ENCODE peak calls at places on chromosome 5, in six cellular contexts. One of them, this sample, is unnamed.

GRCh38 chr5:163079618-163080017 is 357.8 kb upstream of the CCNG1 start:
- DNase-seq in islet precursor cell: no peak
- DNase-seq in PC-3: peak
- DNase-seq in activated CD4-positive, alpha-beta T cell treated with anti-CD3 and anti-CD28 coated beads for 24 hours: no peak
- DNase-seq in RWPE2: no peak
- DNase-seq in activated CD8-positive, alpha-beta memory T cell treated with anti-CD3 and anti-CD28 coated beads for 1 hour: no peak
- DNase-seq in this sample: no peak

GRCh38 chr5:24407486-24407885 is 237.3 kb downstream of the CDH10 start:
- DNase-seq in islet precursor cell: no peak
- DNase-seq in activated CD4-positive, alpha-beta T cell treated with anti-CD3 and anti-CD28 coated beads for 24 hours: no peak
- DNase-seq in PC-3: no peak
- DNase-seq in RWPE2: no peak
- DNase-seq in activated CD8-positive, alpha-beta memory T cell treated with anti-CD3 and anti-CD28 coated beads for 1 hour: no peak
- DNase-seq in this sample: no peak

GRCh38 chr5:8843766-8844165 is 702.1 kb downstream of the SEMA5A start:
- DNase-seq in activated CD4-positive, alpha-beta T cell treated with anti-CD3 and anti-CD28 coated beads for 24 hours: no peak
- DNase-seq in islet precursor cell: peak
- DNase-seq in PC-3: no peak
- DNase-seq in activated CD8-positive, alpha-beta memory T cell treated with anti-CD3 and anti-CD28 coated beads for 1 hour: no peak
- DNase-seq in RWPE2: no peak
- DNase-seq in this sample: no peak

GRCh38 chr5:145936401-145937131 is at the start of gene SH3RF2:
- DNase-seq in activated CD8-positive, alpha-beta memory T cell treated with anti-CD3 and anti-CD28 coated beads for 1 hour: no peak
- DNase-seq in PC-3: peak
- DNase-seq in RWPE2: peak
- DNase-seq in islet precursor cell: peak
- DNase-seq in activated CD4-positive, alpha-beta T cell treated with anti-CD3 and anti-CD28 coated beads for 24 hours: no peak
- DNase-seq in this sample: peak

GRCh38 chr5:36944607-36945225 is 68.1 kb downstream of the NIPBL start:
- DNase-seq in PC-3: peak
- DNase-seq in islet precursor cell: no peak
- DNase-seq in activated CD4-positive, alpha-beta T cell treated with anti-CD3 and anti-CD28 coated beads for 24 hours: no peak
- DNase-seq in activated CD8-positive, alpha-beta memory T cell treated with anti-CD3 and anti-CD28 coated beads for 1 hour: no peak
- DNase-seq in RWPE2: no peak
- DNase-seq in this sample: no peak

GRCh38 chr5:142290574-142291299 is 34.1 kb downstream of the SPRY4 start:
- DNase-seq in RWPE2: no peak
- DNase-seq in islet precursor cell: peak
- DNase-seq in activated CD8-positive, alpha-beta memory T cell treated with anti-CD3 and anti-CD28 coated beads for 1 hour: no peak
- DNase-seq in activated CD4-positive, alpha-beta T cell treated with anti-CD3 and anti-CD28 coated beads for 24 hours: no peak
- DNase-seq in PC-3: peak
- DNase-seq in this sample: no peak

GRCh38 chr5:143968071-143968878 is 156.3 kb downstream of the HMHB1 start:
- DNase-seq in activated CD4-positive, alpha-beta T cell treated with anti-CD3 and anti-CD28 coated beads for 24 hours: no peak
- DNase-seq in activated CD8-positive, alpha-beta memory T cell treated with anti-CD3 and anti-CD28 coated beads for 1 hour: no peak
- DNase-seq in islet precursor cell: no peak
- DNase-seq in PC-3: peak
- DNase-seq in RWPE2: no peak
- DNase-seq in this sample: no peak

GRCh38 chr5:132498152-132498551 is 7.6 kb upstream of the IRF1 start:
- DNase-seq in islet precursor cell: peak
- DNase-seq in activated CD8-positive, alpha-beta memory T cell treated with anti-CD3 and anti-CD28 coated beads for 1 hour: no peak
- DNase-seq in activated CD4-positive, alpha-beta T cell treated with anti-CD3 and anti-CD28 coated beads for 24 hours: no peak
- DNase-seq in PC-3: peak
- DNase-seq in RWPE2: peak
- DNase-seq in this sample: peak

GRCh38 chr5:68953885-68954617 is 139.8 kb upstream of the SLC30A5 start:
- DNase-seq in activated CD8-positive, alpha-beta memory T cell treated with anti-CD3 and anti-CD28 coated beads for 1 hour: no peak
- DNase-seq in PC-3: no peak
- DNase-seq in islet precursor cell: no peak
- DNase-seq in activated CD4-positive, alpha-beta T cell treated with anti-CD3 and anti-CD28 coated beads for 24 hours: no peak
- DNase-seq in RWPE2: no peak
- DNase-seq in this sample: no peak

GRCh38 chr5:160418561-160419457 is at the start of gene SLU7:
- DNase-seq in activated CD4-positive, alpha-beta T cell treated with anti-CD3 and anti-CD28 coated beads for 24 hours: peak
- DNase-seq in islet precursor cell: peak
- DNase-seq in PC-3: peak
- DNase-seq in RWPE2: peak
- DNase-seq in activated CD8-positive, alpha-beta memory T cell treated with anti-CD3 and anti-CD28 coated beads for 1 hour: peak
- DNase-seq in this sample: peak

GRCh38 chr5:160159991-160160826 is 41.0 kb upstream of the PWWP2A start:
- DNase-seq in PC-3: no peak
- DNase-seq in activated CD8-positive, alpha-beta memory T cell treated with anti-CD3 and anti-CD28 coated beads for 1 hour: no peak
- DNase-seq in islet precursor cell: peak
- DNase-seq in RWPE2: no peak
- DNase-seq in activated CD4-positive, alpha-beta T cell treated with anti-CD3 and anti-CD28 coated beads for 24 hours: no peak
- DNase-seq in this sample: no peak

GRCh38 chr5:52738095-52738506 is 49.6 kb upstream of the ITGA1 start:
- DNase-seq in activated CD8-positive, alpha-beta memory T cell treated with anti-CD3 and anti-CD28 coated beads for 1 hour: no peak
- DNase-seq in RWPE2: no peak
- DNase-seq in activated CD4-positive, alpha-beta T cell treated with anti-CD3 and anti-CD28 coated beads for 24 hours: no peak
- DNase-seq in PC-3: no peak
- DNase-seq in islet precursor cell: no peak
- DNase-seq in this sample: no peak

GRCh38 chr5:178314961-178315820 is 82.6 kb upstream of the PHYKPL start:
- DNase-seq in PC-3: no peak
- DNase-seq in RWPE2: peak
- DNase-seq in activated CD8-positive, alpha-beta memory T cell treated with anti-CD3 and anti-CD28 coated beads for 1 hour: no peak
- DNase-seq in islet precursor cell: no peak
- DNase-seq in activated CD4-positive, alpha-beta T cell treated with anti-CD3 and anti-CD28 coated beads for 24 hours: no peak
- DNase-seq in this sample: no peak

GRCh38 chr5:150604010-150604409 is 36.5 kb upstream of the SYNPO start:
- DNase-seq in islet precursor cell: no peak
- DNase-seq in activated CD4-positive, alpha-beta T cell treated with anti-CD3 and anti-CD28 coated beads for 24 hours: no peak
- DNase-seq in PC-3: no peak
- DNase-seq in activated CD8-positive, alpha-beta memory T cell treated with anti-CD3 and anti-CD28 coated beads for 1 hour: no peak
- DNase-seq in RWPE2: no peak
- DNase-seq in this sample: no peak

GRCh38 chr5:96483878-96484277 is 50.8 kb upstream of the PCSK1 start:
- DNase-seq in RWPE2: no peak
- DNase-seq in activated CD8-positive, alpha-beta memory T cell treated with anti-CD3 and anti-CD28 coated beads for 1 hour: no peak
- DNase-seq in islet precursor cell: peak
- DNase-seq in activated CD4-positive, alpha-beta T cell treated with anti-CD3 and anti-CD28 coated beads for 24 hours: no peak
- DNase-seq in PC-3: peak
- DNase-seq in this sample: no peak

GRCh38 chr5:43780586-43780985 is 177.6 kb downstream of the NNT start:
- DNase-seq in PC-3: no peak
- DNase-seq in activated CD8-positive, alpha-beta memory T cell treated with anti-CD3 and anti-CD28 coated beads for 1 hour: no peak
- DNase-seq in activated CD4-positive, alpha-beta T cell treated with anti-CD3 and anti-CD28 coated beads for 24 hours: no peak
- DNase-seq in RWPE2: no peak
- DNase-seq in islet precursor cell: no peak
- DNase-seq in this sample: no peak

GRCh38 chr5:169450464-169450863 is 133.1 kb upstream of the SPDL1 start:
- DNase-seq in RWPE2: no peak
- DNase-seq in PC-3: no peak
- DNase-seq in activated CD8-positive, alpha-beta memory T cell treated with anti-CD3 and anti-CD28 coated beads for 1 hour: no peak
- DNase-seq in activated CD4-positive, alpha-beta T cell treated with anti-CD3 and anti-CD28 coated beads for 24 hours: no peak
- DNase-seq in islet precursor cell: no peak
- DNase-seq in this sample: no peak

GRCh38 chr5:80711938-80712337 is 57.2 kb upstream of the DHFR start:
- DNase-seq in activated CD4-positive, alpha-beta T cell treated with anti-CD3 and anti-CD28 coated beads for 24 hours: no peak
- DNase-seq in islet precursor cell: peak
- DNase-seq in activated CD8-positive, alpha-beta memory T cell treated with anti-CD3 and anti-CD28 coated beads for 1 hour: no peak
- DNase-seq in RWPE2: no peak
- DNase-seq in PC-3: peak
- DNase-seq in this sample: no peak

GRCh38 chr5:96789794-96790193 is 18.0 kb downstream of the ERAP1 start:
- DNase-seq in RWPE2: no peak
- DNase-seq in activated CD8-positive, alpha-beta memory T cell treated with anti-CD3 and anti-CD28 coated beads for 1 hour: no peak
- DNase-seq in islet precursor cell: no peak
- DNase-seq in activated CD4-positive, alpha-beta T cell treated with anti-CD3 and anti-CD28 coated beads for 24 hours: no peak
- DNase-seq in PC-3: no peak
- DNase-seq in this sample: no peak

GRCh38 chr5:8949908-8950307 is 596.0 kb downstream of the SEMA5A start:
- DNase-seq in RWPE2: no peak
- DNase-seq in activated CD8-positive, alpha-beta memory T cell treated with anti-CD3 and anti-CD28 coated beads for 1 hour: no peak
- DNase-seq in islet precursor cell: no peak
- DNase-seq in PC-3: no peak
- DNase-seq in activated CD4-positive, alpha-beta T cell treated with anti-CD3 and anti-CD28 coated beads for 24 hours: no peak
- DNase-seq in this sample: no peak

GRCh38 chr5:146441896-146442295 is 5.2 kb upstream of the TCERG1 start:
- DNase-seq in activated CD8-positive, alpha-beta memory T cell treated with anti-CD3 and anti-CD28 coated beads for 1 hour: no peak
- DNase-seq in activated CD4-positive, alpha-beta T cell treated with anti-CD3 and anti-CD28 coated beads for 24 hours: no peak
- DNase-seq in islet precursor cell: no peak
- DNase-seq in PC-3: peak
- DNase-seq in RWPE2: no peak
- DNase-seq in this sample: no peak

GRCh38 chr5:66958984-66959641 is 237.5 kb downstream of the CD180 start:
- DNase-seq in activated CD8-positive, alpha-beta memory T cell treated with anti-CD3 and anti-CD28 coated beads for 1 hour: no peak
- DNase-seq in PC-3: peak
- DNase-seq in RWPE2: no peak
- DNase-seq in activated CD4-positive, alpha-beta T cell treated with anti-CD3 and anti-CD28 coated beads for 24 hours: no peak
- DNase-seq in islet precursor cell: peak
- DNase-seq in this sample: no peak

GRCh38 chr5:100595152-100595811 is 60.1 kb downstream of the FAM174A start:
- DNase-seq in islet precursor cell: peak
- DNase-seq in activated CD8-positive, alpha-beta memory T cell treated with anti-CD3 and anti-CD28 coated beads for 1 hour: no peak
- DNase-seq in RWPE2: no peak
- DNase-seq in activated CD4-positive, alpha-beta T cell treated with anti-CD3 and anti-CD28 coated beads for 24 hours: no peak
- DNase-seq in PC-3: peak
- DNase-seq in this sample: no peak

GRCh38 chr5:169149317-169149716 is 151.6 kb downstream of the SLIT3 start:
- DNase-seq in PC-3: peak
- DNase-seq in activated CD4-positive, alpha-beta T cell treated with anti-CD3 and anti-CD28 coated beads for 24 hours: no peak
- DNase-seq in activated CD8-positive, alpha-beta memory T cell treated with anti-CD3 and anti-CD28 coated beads for 1 hour: no peak
- DNase-seq in islet precursor cell: no peak
- DNase-seq in RWPE2: no peak
- DNase-seq in this sample: no peak

GRCh38 chr5:64949331-64949730 is 180.6 kb downstream of the CWC27 start:
- DNase-seq in RWPE2: no peak
- DNase-seq in activated CD4-positive, alpha-beta T cell treated with anti-CD3 and anti-CD28 coated beads for 24 hours: no peak
- DNase-seq in activated CD8-positive, alpha-beta memory T cell treated with anti-CD3 and anti-CD28 coated beads for 1 hour: no peak
- DNase-seq in PC-3: no peak
- DNase-seq in islet precursor cell: no peak
- DNase-seq in this sample: no peak

GRCh38 chr5:152529456-152529855 is 124.4 kb upstream of the NMUR2 start:
- DNase-seq in PC-3: no peak
- DNase-seq in activated CD4-positive, alpha-beta T cell treated with anti-CD3 and anti-CD28 coated beads for 24 hours: no peak
- DNase-seq in RWPE2: no peak
- DNase-seq in islet precursor cell: peak
- DNase-seq in activated CD8-positive, alpha-beta memory T cell treated with anti-CD3 and anti-CD28 coated beads for 1 hour: no peak
- DNase-seq in this sample: no peak

GRCh38 chr5:189486-189885 is 1.8 kb upstream of the LRRC14B start:
- DNase-seq in PC-3: no peak
- DNase-seq in activated CD4-positive, alpha-beta T cell treated with anti-CD3 and anti-CD28 coated beads for 24 hours: no peak
- DNase-seq in activated CD8-positive, alpha-beta memory T cell treated with anti-CD3 and anti-CD28 coated beads for 1 hour: no peak
- DNase-seq in RWPE2: peak
- DNase-seq in islet precursor cell: no peak
- DNase-seq in this sample: no peak

GRCh38 chr5:163789870-163790269 is 284.5 kb downstream of the MAT2B start:
- DNase-seq in activated CD4-positive, alpha-beta T cell treated with anti-CD3 and anti-CD28 coated beads for 24 hours: no peak
- DNase-seq in RWPE2: no peak
- DNase-seq in PC-3: peak
- DNase-seq in islet precursor cell: no peak
- DNase-seq in activated CD8-positive, alpha-beta memory T cell treated with anti-CD3 and anti-CD28 coated beads for 1 hour: no peak
- DNase-seq in this sample: no peak

GRCh38 chr5:58898006-58898405 is 315.1 kb downstream of the RAB3C start:
- DNase-seq in islet precursor cell: peak
- DNase-seq in RWPE2: no peak
- DNase-seq in activated CD8-positive, alpha-beta memory T cell treated with anti-CD3 and anti-CD28 coated beads for 1 hour: no peak
- DNase-seq in PC-3: no peak
- DNase-seq in activated CD4-positive, alpha-beta T cell treated with anti-CD3 and anti-CD28 coated beads for 24 hours: no peak
- DNase-seq in this sample: no peak

GRCh38 chr5:65812648-65813047 is 90.6 kb downstream of the NLN start:
- DNase-seq in islet precursor cell: no peak
- DNase-seq in activated CD4-positive, alpha-beta T cell treated with anti-CD3 and anti-CD28 coated beads for 24 hours: no peak
- DNase-seq in RWPE2: no peak
- DNase-seq in PC-3: peak
- DNase-seq in activated CD8-positive, alpha-beta memory T cell treated with anti-CD3 and anti-CD28 coated beads for 1 hour: no peak
- DNase-seq in this sample: no peak

GRCh38 chr5:176436641-176437040 is 11.5 kb upstream of the FAF2 start:
- DNase-seq in PC-3: peak
- DNase-seq in RWPE2: no peak
- DNase-seq in islet precursor cell: no peak
- DNase-seq in activated CD4-positive, alpha-beta T cell treated with anti-CD3 and anti-CD28 coated beads for 24 hours: no peak
- DNase-seq in activated CD8-positive, alpha-beta memory T cell treated with anti-CD3 and anti-CD28 coated beads for 1 hour: no peak
- DNase-seq in this sample: no peak

GRCh38 chr5:68246802-68247201 is 31.2 kb downstream of the PIK3R1 start:
- DNase-seq in islet precursor cell: no peak
- DNase-seq in activated CD4-positive, alpha-beta T cell treated with anti-CD3 and anti-CD28 coated beads for 24 hours: no peak
- DNase-seq in RWPE2: no peak
- DNase-seq in activated CD8-positive, alpha-beta memory T cell treated with anti-CD3 and anti-CD28 coated beads for 1 hour: no peak
- DNase-seq in PC-3: no peak
- DNase-seq in this sample: no peak

GRCh38 chr5:116576043-116576713 is 1.6 kb upstream of the SEMA6A start:
- DNase-seq in islet precursor cell: peak
- DNase-seq in RWPE2: no peak
- DNase-seq in activated CD8-positive, alpha-beta memory T cell treated with anti-CD3 and anti-CD28 coated beads for 1 hour: no peak
- DNase-seq in PC-3: peak
- DNase-seq in activated CD4-positive, alpha-beta T cell treated with anti-CD3 and anti-CD28 coated beads for 24 hours: no peak
- DNase-seq in this sample: no peak

GRCh38 chr5:159412284-159413046 is 82.2 kb upstream of the IL12B start:
- DNase-seq in islet precursor cell: no peak
- DNase-seq in PC-3: no peak
- DNase-seq in RWPE2: no peak
- DNase-seq in activated CD8-positive, alpha-beta memory T cell treated with anti-CD3 and anti-CD28 coated beads for 1 hour: peak
- DNase-seq in activated CD4-positive, alpha-beta T cell treated with anti-CD3 and anti-CD28 coated beads for 24 hours: peak
- DNase-seq in this sample: no peak

GRCh38 chr5:73975855-73976254 is 349.9 kb downstream of the ARHGEF28 start:
- DNase-seq in activated CD4-positive, alpha-beta T cell treated with anti-CD3 and anti-CD28 coated beads for 24 hours: no peak
- DNase-seq in PC-3: no peak
- DNase-seq in islet precursor cell: no peak
- DNase-seq in activated CD8-positive, alpha-beta memory T cell treated with anti-CD3 and anti-CD28 coated beads for 1 hour: no peak
- DNase-seq in RWPE2: no peak
- DNase-seq in this sample: no peak

GRCh38 chr5:159669559-159669958 is 246.7 kb upstream of the ADRA1B start:
- DNase-seq in activated CD8-positive, alpha-beta memory T cell treated with anti-CD3 and anti-CD28 coated beads for 1 hour: no peak
- DNase-seq in activated CD4-positive, alpha-beta T cell treated with anti-CD3 and anti-CD28 coated beads for 24 hours: no peak
- DNase-seq in PC-3: no peak
- DNase-seq in RWPE2: no peak
- DNase-seq in islet precursor cell: no peak
- DNase-seq in this sample: no peak